ENCODE peak calls at places on chromosomes 2 and 18, in four cellular contexts. S is GM23248; N is CD8-positive, alpha-beta memory T cell; Z is psoas muscle. L is an unnamed sample.

GRCh38 chr2:129903586-129904425 is 75.7 kb upstream of the RAB6C start:
- DNase-seq in Z (no peak), S (no peak), N (no peak), L (no peak)

GRCh38 chr2:133130548-133131246 is 437.6 kb downstream of the NCKAP5 start:
- DNase-seq in S (peak; percentile 29), N (no peak), Z (no peak), L (no peak)

GRCh38 chr2:69386376-69386775 is 651 bp downstream of the GFPT1 start:
- DNase-seq in S (peak; percentile 17), Z (no peak), N (no peak), L (no peak)

GRCh38 chr2:100184055-100184737 is 41.8 kb upstream of the AFF3 start:
- DNase-seq in S (no peak), Z (no peak), N (no peak), L (no peak)

GRCh38 chr2:137659616-137660015 is 304.7 kb upstream of the HNMT start:
- DNase-seq in S (peak; percentile 50), N (no peak), Z (no peak), L (peak; percentile 34)

GRCh38 chr2:65729246-65729645 is 296.8 kb upstream of the SPRED2 start:
- DNase-seq in Z (no peak), N (no peak), S (no peak), L (no peak)

GRCh38 chr2:98743835-98744234 is 12.9 kb upstream of the MGAT4A start:
- DNase-seq in N (no peak), Z (no peak), S (no peak), L (no peak)

GRCh38 chr2:106197878-106198277 is 3.8 kb upstream of the UXS1 start:
- DNase-seq in N (no peak), Z (peak; percentile 28), S (peak; percentile 88), L (no peak)

DNA sequence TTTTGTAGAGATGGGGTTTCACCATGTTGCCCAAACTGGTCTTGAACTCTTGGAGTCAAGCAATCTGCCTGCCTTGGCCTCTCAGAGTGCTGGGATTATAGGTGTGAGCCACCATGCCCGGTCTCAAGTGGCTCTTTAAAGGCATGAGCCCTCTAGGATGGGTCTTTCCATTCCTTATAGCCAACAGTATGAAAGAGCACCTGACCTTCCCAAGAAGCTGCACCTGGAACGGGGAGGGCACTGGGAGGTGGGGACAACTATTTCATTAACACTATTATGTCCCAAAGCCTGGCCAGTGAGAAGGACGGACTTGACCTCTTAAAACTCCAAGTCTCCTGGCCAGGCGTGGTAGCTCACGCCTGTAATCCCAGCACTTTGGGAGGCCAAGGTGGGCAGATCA is 149.7 kb downstream of the ZFP36L2 start:
- DNase-seq in S (no peak), N (no peak), Z (no peak), L (no peak)
- H3K27ac ChIP-seq in S (peak overlapping the region; percentile 98), N (no peak overlapping the region), Z (no peak overlapping the region), L (peak overlapping the region; percentile 66)

GRCh38 chr18:69402219-69402989 is 1.7 kb downstream of the DOK6 start:
- DNase-seq in S (peak; percentile 4), N (no peak), Z (no peak), L (no peak)

GRCh38 chr18:69401475-69402218 is 959 bp downstream of the DOK6 start:
- DNase-seq in N (no peak), S (peak; percentile 58), Z (no peak), L (peak; percentile 61)

GRCh38 chr18:69399253-69399652 is 1.4 kb upstream of the DOK6 start:
- DNase-seq in S (no peak), Z (no peak), N (no peak), L (no peak)

GRCh38 chr18:69400976-69401474 is 337 bp downstream of the DOK6 start:
- DNase-seq in Z (no peak), N (no peak), S (peak; percentile 63), L (peak; percentile 69)

GRCh38 chr18:69400253-69400975 is at the start of gene DOK6:
- DNase-seq in S (peak; percentile 79), Z (peak; percentile 24), N (no peak), L (peak; percentile 78)
- H3K4me3 ChIP-seq in S (peak within 1 kb of the TSS; percentile 91), Z (peak within 1 kb of the TSS; percentile 58), N (no peak within 1 kb of the TSS), L (peak within 1 kb of the TSS; percentile 41)

GRCh38 chr2:168429988-168430387 is 26.1 kb upstream of the CERS6 start:
- DNase-seq in Z (no peak), N (no peak), S (no peak), L (no peak)

GRCh38 chr2:168430431-168430830 is 25.6 kb upstream of the CERS6 start:
- DNase-seq in Z (no peak), N (no peak), S (no peak), L (no peak)

GRCh38 chr2:168427451-168427850 is 28.6 kb upstream of the CERS6 start:
- DNase-seq in S (peak; percentile 57), N (no peak), Z (no peak), L (no peak)

GRCh38 chr2:168426861-168427260 is 29.2 kb upstream of the CERS6 start:
- DNase-seq in Z (no peak), N (no peak), S (no peak), L (no peak)

GRCh38 chr2:168428431-168428830 is 27.6 kb upstream of the CERS6 start:
- DNase-seq in Z (no peak), N (no peak), S (no peak), L (no peak)
- H3K27ac ChIP-seq in Z (no peak overlapping the region), N (no peak overlapping the region), S (no peak overlapping the region), L (no peak overlapping the region)

GRCh38 chr18:13465476-13465875 is 246.9 kb downstream of the LDLRAD4 start:
- DNase-seq in Z (no peak), N (no peak), S (no peak), L (no peak)
- H3K4me3 ChIP-seq in Z (no peak overlapping the region), N (peak overlapping the region; percentile 64), S (no peak overlapping the region), L (peak overlapping the region; percentile 43)

GRCh38 chr2:85334933-85335332 is 7.1 kb upstream of the TGOLN2 start:
- DNase-seq in Z (no peak), S (no peak), N (no peak), L (no peak)
- H3K27ac ChIP-seq in Z (no peak overlapping the region), S (no peak overlapping the region), N (no peak overlapping the region), L (no peak overlapping the region)

GRCh38 chr2:64526034-64526433 is 1.9 kb downstream of the AFTPH start:
- DNase-seq in S (no peak), Z (no peak), N (no peak), L (no peak)
- H3K4me3 ChIP-seq in S (peak overlapping the region; percentile 95), Z (peak overlapping the region; percentile 97), N (no peak overlapping the region), L (no peak overlapping the region)

GRCh38 chr18:23545247-23545789 is 41.0 kb downstream of the NPC1 start:
- DNase-seq in N (no peak), Z (no peak), S (no peak), L (no peak)

GRCh38 chr18:23550898-23551297 is 35.4 kb downstream of the NPC1 start:
- DNase-seq in N (no peak), S (no peak), Z (no peak), L (no peak)

GRCh38 chr18:23548719-23549118 is 37.6 kb downstream of the NPC1 start:
- DNase-seq in N (no peak), S (no peak), Z (no peak), L (no peak)

GRCh38 chr18:23547306-23547705 is 39.0 kb downstream of the NPC1 start:
- DNase-seq in Z (no peak), S (no peak), N (no peak), L (no peak)

DNA sequence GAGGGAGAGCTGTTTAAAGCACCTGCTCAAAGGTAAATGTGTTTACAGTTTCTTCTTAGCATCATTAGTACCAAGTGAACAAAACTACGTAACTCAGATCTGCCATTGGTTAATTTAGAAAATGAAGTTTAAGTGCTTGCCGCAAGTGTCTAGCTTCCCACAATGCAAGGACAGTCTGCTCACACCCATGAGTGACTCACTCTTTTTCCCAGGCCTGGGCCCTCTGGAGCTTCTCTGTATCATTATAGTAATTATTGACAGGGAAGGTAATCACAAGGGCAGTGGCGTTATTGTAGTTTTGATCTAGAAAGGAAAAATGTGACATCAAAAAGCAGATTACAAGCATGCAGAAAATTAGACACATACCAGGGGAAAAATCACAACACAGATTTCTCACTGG is 38.5 kb downstream of the NPC1 start:
- DNase-seq in Z (no peak), S (peak; percentile 76), N (no peak), L (no peak)
- H3K27ac ChIP-seq in Z (no peak overlapping the region), S (peak overlapping the region; percentile 56), N (no peak overlapping the region), L (peak overlapping the region; percentile 18)

GRCh38 chr2:215826376-215826775 is 187.0 kb downstream of the MREG start:
- DNase-seq in N (no peak), Z (no peak), S (peak; percentile 28), L (no peak)
- H3K4me3 ChIP-seq in N (no peak overlapping the region), Z (no peak overlapping the region), S (peak overlapping the region; percentile 53), L (no peak overlapping the region)

L was measured in left lung.